ENCODE peak calls at places on chromosomes 7 and 10, in six cellular contexts. G is adrenal gland; A is RWPE1; K is right lobe of liver; Z is CD8-positive, alpha-beta memory T cell; J is fibroblast of lung. Y is an unnamed sample.

GRCh38 chr7:131483586-131483985 is 72.8 kb downstream of the PODXL start:
- DNase-seq in G (no peak), A (no peak), K (no peak), Z (no peak), J (no peak), Y (no peak)

GRCh38 chr7:151809156-151809863 is 67.6 kb downstream of the PRKAG2 start:
- DNase-seq in G (no peak), A (no peak), K (peak; percentile 48), Z (no peak), J (no peak), Y (no peak)

GRCh38 chr10:47022311-47023131 is 111.3 kb downstream of the PTPN20 start:
- DNase-seq in G (no peak), A (no peak), K (peak; percentile 51), Z (no peak), J (peak; percentile 6), Y (no peak)

GRCh38 chr10:78224602-78225001 is 190.9 kb downstream of the RPS24 start:
- DNase-seq in G (no peak), A (no peak), K (no peak), Z (no peak), J (no peak), Y (no peak)

GRCh38 chr7:30390872-30391646 is 87.5 kb downstream of the NOD1 start:
- DNase-seq in G (no peak), A (no peak), K (no peak), Z (no peak), J (no peak), Y (no peak)

GRCh38 chr7:16636533-16637173 is 8.9 kb downstream of the ANKMY2 start:
- DNase-seq in G (no peak), A (no peak), K (no peak), Z (no peak), J (peak; percentile 89), Y (no peak)

GRCh38 chr10:87790185-87790584 is 27.8 kb downstream of the ATAD1 start:
- DNase-seq in G (no peak), A (no peak), K (no peak), Z (no peak), J (no peak), Y (no peak)

GRCh38 chr7:31882187-31882586 is 188.0 kb downstream of the PDE1C start:
- DNase-seq in G (no peak), A (no peak), K (no peak), Z (no peak), J (no peak), Y (no peak)

GRCh38 chr7:8147004-8147403 is 115.0 kb downstream of the ICA1 start:
- DNase-seq in G (no peak), A (no peak), K (no peak), Z (no peak), J (no peak), Y (no peak)

GRCh38 chr7:32150589-32150988 is 80.4 kb upstream of the PDE1C start:
- DNase-seq in G (no peak), A (no peak), K (no peak), Z (no peak), J (no peak), Y (no peak)

GRCh38 chr7:132815696-132816334 is 239.5 kb upstream of the PLXNA4 start:
- DNase-seq in G (no peak), A (no peak), K (no peak), Z (no peak), J (no peak), Y (no peak)

GRCh38 chr10:23070819-23071218 is 24.6 kb upstream of the MSRB2 start:
- DNase-seq in G (no peak), A (no peak), K (no peak), Z (no peak), J (no peak), Y (no peak)

GRCh38 chr7:50333266-50333665 is 28.8 kb downstream of the IKZF1 start:
- DNase-seq in G (no peak), A (no peak), K (no peak), Z (peak; percentile 72), J (no peak), Y (peak; percentile 54)

GRCh38 chr10:119542357-119542989 is at the start of gene RGS10:
- DNase-seq in G (peak; percentile 58), A (peak; percentile 74), K (peak; percentile 81), Z (peak; percentile 76), J (peak; percentile 74), Y (peak; percentile 71)

GRCh38 chr7:6402741-6403140 is 45.0 kb downstream of the DAGLB start:
- DNase-seq in G (no peak), A (no peak), K (no peak), Z (no peak), J (no peak), Y (no peak)

GRCh38 chr10:45470098-45471012 is 96.3 kb downstream of the ALOX5 start:
- DNase-seq in G (no peak), A (no peak), K (peak; percentile 69), Z (peak; percentile 35), J (peak; percentile 86), Y (peak; percentile 41)

GRCh38 chr7:132690174-132690573 is 113.9 kb upstream of the PLXNA4 start:
- DNase-seq in G (no peak), A (no peak), K (no peak), Z (no peak), J (no peak), Y (no peak)

GRCh38 chr7:13990319-13990983 is 985 bp upstream of the ETV1 start:
- DNase-seq in G (peak; percentile 76), A (peak; percentile 18), K (peak; percentile 51), Z (peak; percentile 12), J (peak; percentile 56), Y (no peak)

GRCh38 chr10:120580651-120581259 is 123.7 kb downstream of the PLPP4 start:
- DNase-seq in G (no peak), A (no peak), K (no peak), Z (no peak), J (no peak), Y (no peak)

GRCh38 chr10:119396008-119396708 is 146.4 kb downstream of the RGS10 start:
- DNase-seq in G (no peak), A (no peak), K (no peak), Z (no peak), J (no peak), Y (no peak)

GRCh38 chr10:124083047-124083739 is 10.2 kb downstream of the CHST15 start:
- DNase-seq in G (no peak), A (no peak), K (no peak), Z (no peak), J (no peak), Y (no peak)
- H3K27ac ChIP-seq in G (peak overlapping the region; percentile 71), A (no peak overlapping the region), K (no peak overlapping the region), Z (no peak overlapping the region), J (no peak overlapping the region), Y (no peak overlapping the region)

GRCh38 chr10:99850041-99850766 is 67.8 kb downstream of the ABCC2 start:
- DNase-seq in G (no peak), A (no peak), K (no peak), Z (no peak), J (no peak), Y (no peak)

GRCh38 chr10:99849057-99849456 is 66.6 kb downstream of the ABCC2 start:
- DNase-seq in G (no peak), A (no peak), K (no peak), Z (no peak), J (no peak), Y (no peak)

GRCh38 chr10:99849525-99849924 is 67.1 kb downstream of the ABCC2 start:
- DNase-seq in G (no peak), A (no peak), K (no peak), Z (no peak), J (no peak), Y (no peak)

GRCh38 chr10:99851825-99852224 is 69.4 kb downstream of the ABCC2 start:
- DNase-seq in G (no peak), A (no peak), K (no peak), Z (no peak), J (no peak), Y (no peak)

GRCh38 chr10:99850767-99851127 is 68.3 kb downstream of the ABCC2 start:
- DNase-seq in G (no peak), A (no peak), K (no peak), Z (no peak), J (no peak), Y (no peak)
- H3K27ac ChIP-seq in G (no peak overlapping the region), A (no peak overlapping the region), K (no peak overlapping the region), Z (no peak overlapping the region), J (no peak overlapping the region), Y (no peak overlapping the region)

DNA sequence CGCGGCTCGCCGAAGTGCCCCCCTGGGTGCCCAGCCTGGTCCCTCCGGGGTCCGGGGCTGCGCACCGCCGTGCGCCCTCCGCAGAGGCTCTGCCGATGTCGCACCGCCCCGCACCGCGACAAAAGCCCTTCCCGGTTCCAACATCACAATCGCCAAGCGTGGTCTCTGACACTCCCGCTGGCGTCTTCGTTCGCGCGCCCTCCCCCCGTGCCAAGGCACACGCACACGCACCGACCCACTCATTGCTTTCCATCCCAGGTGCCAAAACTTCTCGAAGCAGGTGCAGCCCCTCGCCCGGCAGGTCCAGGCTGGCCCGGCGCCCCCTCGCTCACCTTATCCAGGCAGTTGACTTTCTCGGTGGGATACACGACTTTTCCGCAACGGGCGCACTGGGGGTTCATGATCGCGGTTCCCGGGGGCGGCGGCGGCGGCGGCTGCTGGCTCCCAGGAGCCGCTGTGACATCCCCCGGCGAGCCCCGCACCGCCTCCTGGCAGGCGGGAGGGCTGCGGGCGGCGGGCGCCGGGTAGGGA is 276.4 kb upstream of the NEBL start:
- DNase-seq in G (no peak), A (no peak), K (no peak), Z (no peak), J (no peak), Y (no peak)
- H3K27ac ChIP-seq in G (no peak overlapping the region), A (peak overlapping the region; percentile 59), K (no peak overlapping the region), Z (no peak overlapping the region), J (no peak overlapping the region), Y (no peak overlapping the region)

DNA sequence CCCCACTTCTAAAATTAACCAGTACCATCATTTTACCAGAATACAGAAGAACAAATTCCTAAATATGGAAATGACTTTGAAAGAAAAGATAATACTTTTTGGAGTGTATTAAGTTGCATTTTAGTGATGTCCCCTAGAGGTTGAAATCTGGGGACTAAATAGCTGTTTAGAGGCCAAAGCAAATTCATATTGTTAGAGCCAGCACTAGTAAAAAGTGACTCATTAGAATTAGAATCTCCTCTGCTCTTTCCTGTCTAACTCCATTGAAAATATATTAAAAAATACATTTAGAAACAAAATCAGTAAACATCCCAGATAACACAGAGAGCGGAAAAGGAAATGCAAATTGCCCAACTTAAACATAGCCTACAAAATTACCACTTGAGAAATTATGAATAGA is 1189.6 kb upstream of the C7orf33 start:
- DNase-seq in G (no peak), A (no peak), K (no peak), Z (no peak), J (no peak), Y (no peak)
- H3K27ac ChIP-seq in G (no peak overlapping the region), A (no peak overlapping the region), K (no peak overlapping the region), Z (no peak overlapping the region), J (no peak overlapping the region), Y (no peak overlapping the region)

GRCh38 chr10:131998845-131999681 is 17.3 kb upstream of the BNIP3 start:
- DNase-seq in G (no peak), A (no peak), K (no peak), Z (no peak), J (no peak), Y (no peak)

GRCh38 chr10:131998050-131998844 is 16.5 kb upstream of the BNIP3 start:
- DNase-seq in G (no peak), A (no peak), K (no peak), Z (no peak), J (no peak), Y (no peak)

GRCh38 chr10:131994435-131994834 is 12.7 kb upstream of the BNIP3 start:
- DNase-seq in G (no peak), A (no peak), K (no peak), Z (no peak), J (no peak), Y (no peak)

GRCh38 chr10:131997366-131998049 is 15.8 kb upstream of the BNIP3 start:
- DNase-seq in G (peak; percentile 94), A (peak; percentile 57), K (peak; percentile 86), Z (no peak), J (peak; percentile 91), Y (no peak)

GRCh38 chr10:131996508-131997365 is 15.0 kb upstream of the BNIP3 start:
- DNase-seq in G (no peak), A (no peak), K (peak; percentile 90), Z (no peak), J (no peak), Y (no peak)
- H3K27ac ChIP-seq in G (peak overlapping the region; percentile 87), A (peak overlapping the region; percentile 56), K (peak overlapping the region; percentile 97), Z (no peak overlapping the region), J (no peak overlapping the region), Y (no peak overlapping the region)